ENCODE peak calls at places on chromosomes 16 and 17, in six cellular contexts. B is lower lobe of right lung; D is cardiac muscle cell; T is CD8-positive, alpha-beta memory T cell; S is breast epithelium; X is Panc1. U is an unnamed sample. For H3K9me3 and H3K36me3, the result is how much of the 10 kb centered on the place peaks cover.

GRCh38 chr17:79522414-79522813 is 88.4 kb downstream of the RBFOX3 start:
- DNase-seq in B (no peak), D (no peak), T (no peak), S (no peak), X (no peak), U (no peak)

GRCh38 chr17:69732272-69732671 is 317.8 kb downstream of the MAP2K6 start:
- DNase-seq in B (no peak), D (no peak), T (no peak), S (no peak), X (no peak), U (no peak)

GRCh38 chr16:86740817-86741799 is 162.8 kb downstream of the FOXL1 start:
- DNase-seq in B (no peak), D (peak), T (no peak), S (no peak), X (peak), U (no peak)

GRCh38 chr16:10385725-10386516 is at the start of gene ATF7IP2:
- DNase-seq in B (peak), D (peak), T (peak), S (peak), X (peak), U (peak)

GRCh38 chr17:48728232-48729231 is at the start of gene HOXB13:
- DNase-seq in B (no peak), D (peak), T (no peak), S (no peak), X (no peak), U (no peak)

GRCh38 chr16:66925322-66925840 is at the start of gene RRAD:
- DNase-seq in B (peak), D (peak), T (no peak), S (no peak), X (no peak), U (no peak)

GRCh38 chr16:85028638-85029412 is 1.2 kb downstream of the KIAA0513 start:
- DNase-seq in B (no peak), D (peak), T (peak), S (peak), X (no peak), U (peak)

GRCh38 chr17:77456271-77456950 is 315.6 kb downstream of the SEC14L1 start:
- DNase-seq in B (no peak), D (no peak), T (peak), S (no peak), X (no peak), U (no peak)

GRCh38 chr17:10652984-10653680 is 4.0 kb downstream of the MYH3 start:
- DNase-seq in B (no peak), D (peak), T (no peak), S (no peak), X (no peak), U (no peak)

GRCh38 chr16:14086477-14086876 is 15.4 kb downstream of the MRTFB start:
- DNase-seq in B (no peak), D (no peak), T (no peak), S (no peak), X (no peak), U (no peak)

GRCh38 chr16:84054916-84055315 is 12.3 kb upstream of the SLC38A8 start:
- DNase-seq in B (peak), D (no peak), T (no peak), S (no peak), X (no peak), U (no peak)

GRCh38 chr17:39981207-39982068 is 831 bp downstream of the PSMD3 start:
- DNase-seq in B (no peak), D (no peak), T (no peak), S (no peak), X (no peak), U (no peak)

GRCh38 chr16:62978451-62978850 is 942.2 kb upstream of the CDH8 start:
- DNase-seq in B (no peak), D (no peak), T (no peak), S (no peak), X (no peak), U (no peak)

GRCh38 chr16:5006348-5007193 is 27.2 kb downstream of the NAGPA start:
- DNase-seq in B (no peak), D (no peak), T (no peak), S (no peak), X (no peak), U (no peak)

GRCh38 chr17:77264617-77265230 is 124.0 kb downstream of the SEC14L1 start:
- DNase-seq in B (no peak), D (no peak), T (no peak), S (no peak), X (no peak), U (no peak)

GRCh38 chr17:66467766-66468165 is 165.4 kb downstream of the PRKCA start:
- DNase-seq in B (no peak), D (peak), T (no peak), S (no peak), X (no peak), U (no peak)

GRCh38 chr17:17252149-17252810 is 15.3 kb upstream of the FLCN start:
- DNase-seq in B (no peak), D (peak), T (no peak), S (no peak), X (no peak), U (no peak)

GRCh38 chr17:72492941-72493340 is 372.1 kb downstream of the SOX9 start:
- DNase-seq in B (no peak), D (no peak), T (no peak), S (no peak), X (no peak), U (no peak)

GRCh38 chr16:23274968-23275367 is 27.1 kb upstream of the SCNN1B start:
- DNase-seq in B (no peak), D (no peak), T (no peak), S (no peak), X (no peak), U (no peak)

GRCh38 chr17:78759203-78759968 is 22.7 kb downstream of the CYTH1 start:
- DNase-seq in B (peak), D (peak), T (peak), S (no peak), X (no peak), U (peak)

GRCh38 chr17:2057130-2057713 is 2.3 kb downstream of the HIC1 start:
- DNase-seq in B (no peak), D (peak), T (no peak), S (no peak), X (no peak), U (no peak)

GRCh38 chr17:56165017-56165720 is 11.9 kb downstream of the ANKFN1 start:
- DNase-seq in B (no peak), D (no peak), T (no peak), S (no peak), X (no peak), U (no peak)

GRCh38 chr16:27109666-27110523 is 43.2 kb downstream of the C16orf82 start:
- DNase-seq in B (peak), D (peak), T (peak), S (peak), X (no peak), U (peak)

DNA sequence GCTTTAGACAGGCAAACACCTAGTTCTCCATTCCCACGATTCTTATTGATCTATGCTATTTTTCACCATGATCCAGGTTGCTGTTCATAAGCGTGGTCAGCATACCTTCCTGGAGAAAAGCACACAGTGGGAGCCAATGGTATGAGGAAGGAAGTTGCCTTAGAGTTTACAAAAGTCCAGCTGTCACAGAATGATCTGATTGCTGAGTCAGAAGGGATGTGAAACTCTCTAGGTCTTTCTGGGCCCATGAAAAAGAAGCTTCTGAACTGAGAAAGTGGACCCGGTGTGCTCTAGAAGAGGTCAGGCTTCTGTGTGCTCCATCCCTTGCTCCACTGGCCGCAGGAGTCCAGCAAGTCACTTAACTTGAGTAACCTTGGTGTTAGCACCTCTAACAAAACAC is 71.0 kb upstream of the CCL1 start:
- DNase-seq in B (no peak), D (no peak), T (no peak), S (no peak), X (no peak), U (no peak)
- H3K27ac ChIP-seq in B (no peak), D (no peak), T (no peak), S (no peak), X (no peak), U (no peak)

DNA sequence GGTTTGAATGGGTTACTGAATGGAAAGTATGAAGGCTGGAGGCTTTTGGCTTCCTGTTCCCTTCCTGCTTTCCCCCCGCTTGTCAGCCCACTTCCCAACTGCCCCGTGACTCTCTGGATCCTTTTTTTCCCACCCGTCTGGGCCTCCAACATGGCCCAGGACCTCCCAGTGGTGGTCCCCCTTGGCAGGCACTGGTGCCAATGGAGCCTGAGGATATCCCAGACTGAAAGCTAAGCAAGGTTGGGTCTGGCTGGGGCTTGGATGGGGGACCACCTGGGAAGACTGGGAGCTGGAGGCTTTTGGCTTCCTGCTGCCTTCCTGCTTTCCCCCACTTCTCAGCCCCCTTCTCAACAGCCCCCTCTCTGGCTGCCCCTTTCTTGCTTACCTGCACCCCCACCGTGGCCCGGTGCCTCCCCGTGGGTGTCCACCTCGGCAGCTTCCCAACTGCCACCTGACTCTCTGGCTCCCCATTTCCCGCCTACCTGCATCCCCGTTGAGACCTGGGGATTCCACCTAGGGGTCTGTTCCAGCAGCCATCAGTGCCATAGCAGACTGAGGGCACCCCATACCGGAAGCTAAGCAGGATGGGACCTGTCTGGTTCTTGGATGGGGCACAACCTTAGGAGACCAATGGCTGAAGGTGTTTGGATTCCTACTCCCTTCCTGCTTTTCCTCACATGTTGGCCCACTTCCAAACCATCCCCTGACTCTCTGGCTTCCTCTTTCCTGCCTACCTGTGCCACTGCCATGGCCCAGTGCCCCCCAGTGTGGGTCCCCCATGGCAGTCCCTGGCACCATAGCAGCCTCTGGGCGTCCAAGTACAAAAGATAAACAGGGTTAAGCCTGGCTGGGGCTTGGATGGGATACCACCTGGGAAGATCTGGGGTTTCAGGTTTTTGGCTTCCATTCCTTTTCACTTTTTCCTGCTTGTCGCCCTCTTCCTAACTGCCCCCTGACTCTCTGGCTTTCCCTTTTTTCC is 2295.3 kb downstream of the TP53TG3F start:
- DNase-seq in B (no peak), D (no peak), T (no peak), S (no peak), X (no peak), U (no peak)
- H3K9me3 ChIP-seq in B (under half), D (under half), T (under half), S (under half), X (under half), U (under half)

DNA sequence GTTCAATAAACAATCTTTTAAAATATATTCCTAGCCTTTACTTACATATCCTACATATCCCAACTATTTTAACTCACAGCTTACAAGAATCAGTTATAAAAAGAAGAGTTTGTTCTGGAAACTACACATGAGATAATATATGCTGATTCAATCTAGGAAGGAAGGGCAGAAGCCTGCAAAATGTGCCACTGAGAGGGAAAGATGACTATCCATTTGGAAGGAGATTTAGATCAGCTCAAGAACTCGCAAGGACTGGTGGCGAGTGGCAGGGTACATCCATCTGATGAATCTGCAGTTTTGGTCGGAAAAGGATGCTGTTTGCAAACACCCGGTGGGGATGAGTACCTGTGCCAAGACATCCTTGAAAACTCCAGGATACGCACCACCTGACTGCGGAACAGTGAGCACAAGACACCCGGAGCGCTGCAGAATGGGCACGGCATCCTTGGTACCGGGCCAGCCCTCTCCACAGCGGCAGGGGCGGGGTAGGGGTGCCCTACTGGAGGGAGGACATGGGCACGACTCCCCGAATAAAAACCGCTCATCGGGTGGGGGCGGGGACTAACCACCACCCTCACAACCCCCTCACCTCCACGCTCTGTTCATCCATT is 723 bp downstream of the TRIM37 start:
- DNase-seq in B (peak), D (peak), T (peak), S (peak), X (no peak), U (peak)
- H3K36me3 ChIP-seq in B (under half), D (under half), T (under half), S (under half), X (under half), U (under half)

DNA sequence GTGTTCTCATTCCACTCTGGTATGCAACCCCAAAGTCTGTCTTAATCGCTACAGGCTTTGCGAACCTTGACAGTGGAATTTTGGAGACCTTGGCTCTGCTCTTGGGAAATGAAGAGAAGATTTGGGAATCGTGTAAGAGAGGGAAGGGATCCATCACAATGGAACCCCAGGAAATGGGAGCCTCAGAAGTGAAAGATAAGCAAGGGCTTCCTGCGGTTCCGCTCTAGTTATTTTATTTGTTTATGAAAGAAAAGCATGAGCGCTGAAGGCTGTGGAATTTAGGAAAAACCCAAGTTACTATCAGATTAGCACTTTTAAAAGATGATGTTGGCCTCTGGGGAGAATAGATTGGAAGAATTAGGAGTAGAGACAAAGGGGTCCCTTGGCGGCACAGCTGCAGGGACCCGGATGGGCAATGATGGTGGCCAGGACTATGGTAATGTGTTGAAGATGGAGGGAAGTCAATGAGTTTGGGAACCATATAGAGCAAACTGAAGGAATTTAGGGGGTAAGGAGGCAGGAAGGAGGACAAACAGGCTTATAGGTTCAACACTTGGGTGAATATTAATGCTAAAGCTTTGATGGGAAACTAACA is 55.3 kb downstream of the HS3ST3B1 start:
- DNase-seq in B (no peak), D (no peak), T (no peak), S (no peak), X (no peak), U (no peak)
- H3K27ac ChIP-seq in B (no peak), D (no peak), T (no peak), S (no peak), X (no peak), U (no peak)

DNA sequence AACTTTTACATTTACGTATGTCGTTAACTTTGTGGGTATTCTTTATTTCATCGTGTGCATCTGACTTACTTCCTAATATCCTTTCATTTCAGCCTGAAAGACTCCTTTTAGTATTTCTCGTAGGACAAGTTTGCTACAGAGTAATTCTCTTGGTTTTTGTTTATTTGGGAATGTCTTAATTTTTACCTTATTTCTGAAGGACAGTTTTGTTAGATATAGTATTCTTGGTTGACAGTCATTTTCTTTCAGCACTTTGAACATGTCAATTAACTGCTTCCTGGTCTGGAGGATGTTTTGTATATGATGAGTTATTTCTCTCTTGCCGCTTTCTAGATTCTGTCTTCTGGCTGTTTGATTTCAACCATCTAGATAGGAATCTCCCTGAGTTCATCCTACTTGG is 109.2 kb upstream of the NACA2 start:
- DNase-seq in B (no peak), D (no peak), T (no peak), S (no peak), X (no peak), U (no peak)
- H3K9me3 ChIP-seq in B (under half), D (under half), T (under half), S (under half), X (under half), U (under half)

U was measured in effector memory CD4-positive, alpha-beta T cell.